ENCODE peak calls at places on chromosomes 7 and 10, in seven cellular contexts. O is A549; N is prostate gland; I is CD8-positive, alpha-beta T cell; D is psoas muscle; L is BE2C; Y is kidney epithelial cell. T is an unnamed sample.

GRCh38 chr7:22666732-22667131 is 60.3 kb upstream of the IL6 start:
- DNase-seq in N (no peak), Y (no peak), I (no peak), D (no peak), L (no peak), O (no peak), T (no peak)

GRCh38 chr10:58304099-58304633 is 30.6 kb upstream of the UBE2D1 start:
- DNase-seq in O (no peak), L (no peak), I (no peak), D (no peak), Y (no peak), N (no peak), T (no peak)

GRCh38 chr10:104085801-104086400 is at the start of gene COL17A1:
- DNase-seq in O (no peak), L (no peak), Y (no peak), N (no peak), D (no peak), I (no peak), T (no peak)

GRCh38 chr7:152459724-152460251 is 24.0 kb upstream of the KMT2C start:
- DNase-seq in L (peak; percentile 58), O (no peak), I (no peak), D (no peak), Y (no peak), N (no peak), T (no peak)

GRCh38 chr7:92851732-92852131 is 15.4 kb upstream of the CDK6 start:
- DNase-seq in Y (no peak), L (no peak), N (no peak), O (no peak), I (no peak), D (no peak), T (no peak)

GRCh38 chr10:89242840-89243586 is 8.6 kb downstream of the LIPA start:
- DNase-seq in D (no peak), O (no peak), L (no peak), Y (no peak), I (no peak), N (no peak), T (no peak)

GRCh38 chr7:90383879-90384278 is 19.4 kb upstream of the CLDN12 start:
- DNase-seq in N (no peak), O (no peak), I (no peak), D (no peak), Y (no peak), L (no peak), T (no peak)

GRCh38 chr10:78042752-78043104 is 9.1 kb downstream of the RPS24 start:
- DNase-seq in Y (no peak), I (no peak), D (no peak), L (no peak), O (no peak), N (no peak), T (no peak)

GRCh38 chr7:118288098-118288497 is 63.6 kb downstream of the ANKRD7 start:
- DNase-seq in Y (no peak), N (no peak), D (no peak), I (no peak), O (no peak), L (no peak), T (peak; percentile 13)

GRCh38 chr7:100687261-100687660 is 6.8 kb downstream of the GIGYF1 start:
- DNase-seq in Y (no peak), I (no peak), L (no peak), N (no peak), O (no peak), D (no peak), T (no peak)

GRCh38 chr7:133602291-133602690 is 349.4 kb downstream of the EXOC4 start:
- DNase-seq in I (no peak), L (no peak), D (no peak), Y (no peak), N (no peak), O (no peak), T (peak; percentile 27)

GRCh38 chr10:121927841-121928527 is at the start of gene ATE1:
- DNase-seq in N (peak; percentile 89), Y (peak; percentile 53), I (peak; percentile 86), L (peak; percentile 92), D (peak; percentile 91), O (peak; percentile 72), T (peak; percentile 87)
- TF ChIP-seq CTCF in N (no peak), Y (no peak), I (no peak), L (no peak), D (peak; percentile 8), O (peak; percentile 6), T (peak; percentile 6)

GRCh38 chr7:29189743-29190201 is 4.8 kb upstream of the CHN2 start:
- DNase-seq in L (peak; percentile 69), Y (no peak), D (peak; percentile 55), I (peak; percentile 79), N (peak; percentile 58), O (peak; percentile 36), T (no peak)
- H3K4me3 ChIP-seq in L (no peak overlapping the region), Y (no peak overlapping the region), D (no peak overlapping the region), I (no peak overlapping the region), N (no peak overlapping the region), O (no peak overlapping the region), T (no peak overlapping the region)

GRCh38 chr10:49154641-49155040 is 20.8 kb upstream of the FAM170B start:
- DNase-seq in Y (no peak), O (no peak), I (no peak), N (no peak), L (no peak), D (no peak), T (no peak)
- TF ChIP-seq CTCF in Y (no peak), O (no peak), I (no peak), N (no peak), L (no peak), D (no peak), T (no peak)

GRCh38 chr7:20786779-20787651 is at the start of gene SP8:
- DNase-seq in Y (no peak), N (peak; percentile 87), D (peak; percentile 16), I (no peak), O (peak; percentile 48), L (peak; percentile 57), T (no peak)
- H3K4me3 ChIP-seq in Y (peak within 1 kb of the TSS; percentile 21), N (peak within 1 kb of the TSS; percentile 55), D (peak within 1 kb of the TSS; percentile 60), I (peak within 1 kb of the TSS; percentile 30), O (peak within 1 kb of the TSS; percentile 43), L (peak within 1 kb of the TSS; percentile 54), T (peak within 1 kb of the TSS; percentile 25)

GRCh38 chr7:151400626-151401315 is 9.1 kb downstream of the WDR86 start:
- DNase-seq in O (no peak), N (no peak), Y (no peak), I (no peak), L (no peak), D (no peak), T (no peak)

GRCh38 chr7:151403764-151404163 is 6.1 kb downstream of the WDR86 start:
- DNase-seq in Y (no peak), O (no peak), L (no peak), D (no peak), N (no peak), I (no peak), T (no peak)

GRCh38 chr7:151404216-151405011 is 5.4 kb downstream of the WDR86 start:
- DNase-seq in O (peak; percentile 66), L (no peak), I (no peak), N (no peak), D (no peak), Y (no peak), T (no peak)

GRCh38 chr7:151399906-151400305 is 9.9 kb downstream of the WDR86 start:
- DNase-seq in N (no peak), O (no peak), I (no peak), D (no peak), Y (no peak), L (no peak), T (no peak)

DNA sequence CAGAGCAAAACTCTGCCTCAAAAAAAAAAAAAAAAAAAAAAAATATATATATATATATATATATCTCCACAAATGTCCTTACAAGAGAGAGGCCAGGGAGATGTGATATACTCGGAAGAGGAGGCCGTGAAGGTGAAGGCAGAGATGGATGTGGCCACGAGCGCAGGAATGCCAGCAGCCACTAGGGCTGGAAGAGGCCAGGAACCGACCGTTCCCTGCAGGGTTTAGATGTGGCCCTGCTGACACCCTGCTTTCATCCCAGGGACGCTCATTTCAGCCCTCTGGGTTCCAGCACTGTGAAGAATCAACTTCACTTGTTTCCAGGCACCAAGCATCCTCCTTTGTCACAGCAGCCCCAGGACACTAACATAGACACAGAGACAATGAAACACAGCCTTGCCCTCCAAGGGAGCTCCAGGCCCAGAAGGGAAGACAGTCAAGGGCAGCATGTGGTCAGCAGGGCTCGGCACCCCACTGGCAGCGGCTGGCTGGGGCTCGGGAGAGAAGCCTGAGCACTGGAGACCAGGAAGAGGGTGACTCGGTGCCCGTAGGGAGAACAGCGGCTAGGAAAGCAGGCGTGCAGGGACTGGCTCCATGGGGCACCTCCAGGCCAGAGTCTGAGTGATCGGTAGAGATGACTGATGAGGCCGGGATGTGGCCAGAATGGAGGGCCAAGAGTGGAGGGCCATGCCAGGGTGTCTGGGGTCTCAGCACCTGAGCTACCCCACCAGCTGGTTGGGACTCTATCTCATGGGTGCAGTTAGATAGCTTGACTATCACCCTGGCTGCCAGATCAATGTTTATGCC is 7.6 kb downstream of the WDR86 start:
- DNase-seq in N (no peak), I (no peak), O (no peak), D (no peak), Y (no peak), L (no peak), T (no peak)
- TF ChIP-seq CTCF in N (no peak), I (no peak), O (no peak), D (no peak), Y (no peak), L (no peak), T (peak; percentile 16)

GRCh38 chr7:102436123-102436522 is 2.7 kb downstream of the ORAI2 start:
- DNase-seq in O (no peak), N (no peak), L (no peak), I (no peak), D (no peak), Y (no peak), T (no peak)
- H3K4me3 ChIP-seq in O (no peak overlapping the region), N (no peak overlapping the region), L (no peak overlapping the region), I (no peak overlapping the region), D (no peak overlapping the region), Y (no peak overlapping the region), T (no peak overlapping the region)

GRCh38 chr7:155007947-155008346 is 5.0 kb upstream of the PAXIP1 start:
- DNase-seq in N (no peak), I (peak; percentile 53), L (peak; percentile 60), O (peak; percentile 25), D (no peak), Y (no peak), T (no peak)

GRCh38 chr7:155011081-155011480 is 8.2 kb upstream of the PAXIP1 start:
- DNase-seq in L (no peak), N (no peak), I (no peak), O (no peak), D (no peak), Y (no peak), T (no peak)

DNA sequence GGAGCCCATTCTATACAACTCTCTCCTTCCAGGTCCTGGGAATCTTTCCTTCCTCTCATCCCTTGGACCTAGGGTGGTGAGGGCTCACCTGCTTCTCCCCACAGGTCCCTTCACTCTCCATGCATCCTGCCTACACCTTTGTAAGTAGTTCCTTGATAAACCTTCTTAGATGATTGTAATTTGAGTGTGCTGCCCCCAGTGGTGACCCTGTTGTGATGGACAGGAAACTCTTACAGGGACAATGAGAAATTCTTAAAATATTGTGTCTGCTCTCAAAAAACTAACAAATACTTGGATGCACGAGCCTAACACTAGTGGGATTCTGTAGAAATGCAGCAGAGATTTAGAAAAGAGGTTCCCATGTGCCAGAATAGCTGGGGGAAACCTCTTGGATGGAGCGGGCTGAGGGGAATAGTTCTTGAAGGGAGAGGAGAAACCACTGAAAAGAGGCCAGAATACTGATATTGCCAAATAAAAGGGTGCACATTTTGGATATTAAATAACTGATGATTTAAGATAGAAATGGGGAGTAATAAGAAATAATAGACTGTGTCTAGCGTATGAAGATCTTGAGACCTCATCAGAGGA is 6.7 kb upstream of the PAXIP1 start:
- DNase-seq in O (peak; percentile 19), I (no peak), N (no peak), D (no peak), Y (no peak), L (peak; percentile 19), T (no peak)
- TF ChIP-seq CTCF in O (peak; percentile 37), I (peak; percentile 45), N (no peak), D (peak; percentile 16), Y (peak; percentile 43), L (peak; percentile 70), T (peak; percentile 30)

T was measured in astrocyte of the cerebellum.